ENCODE peak calls at places on chromosomes 3 and 15, in nine cellular contexts. L, V, P, F, U, D, S, W and R are unnamed samples.
A peak's percentile ranks its signal among the peaks of the same experiment; 100 is the strongest.

GRCh38 chr3:197801801-197802504 is 10.9 kb downstream of the LRCH3 start:
- DNase-seq in F (peak; percentile 21), U (no peak), W (no peak), S (no peak), V (peak; percentile 38), D (peak; percentile 31), L (peak; percentile 48), P (no peak), R (no peak)

GRCh38 chr3:42735609-42736008 is 33.0 kb upstream of the HHATL start:
- DNase-seq in W (no peak), L (no peak), S (no peak), U (no peak), D (no peak), F (no peak), V (no peak), P (no peak), R (no peak)

GRCh38 chr15:41666353-41666920 is 6.2 kb downstream of the MGA start:
- DNase-seq in D (no peak), U (no peak), L (peak; percentile 50), W (no peak), P (no peak), F (peak; percentile 15), V (peak; percentile 49), S (no peak), R (no peak)

GRCh38 chr15:33915571-33916407 is 52.5 kb upstream of the CHRM5 start:
- DNase-seq in P (no peak), W (no peak), U (no peak), L (no peak), F (no peak), S (no peak), V (no peak), D (no peak), R (no peak)

GRCh38 chr15:92273286-92273685 is 120.4 kb upstream of the ST8SIA2 start:
- DNase-seq in W (no peak), D (no peak), P (no peak), V (no peak), L (no peak), U (no peak), S (no peak), F (no peak), R (no peak)

GRCh38 chr3:23991236-23992050 is 46.4 kb downstream of the NR1D2 start:
- DNase-seq in S (no peak), L (peak; percentile 79), W (no peak), V (peak; percentile 31), U (no peak), F (no peak), P (no peak), D (no peak), R (no peak)

GRCh38 chr15:73956276-73957086 is 30.2 kb downstream of the LOXL1 start:
- DNase-seq in D (no peak), W (no peak), U (no peak), V (peak; percentile 100), S (peak; percentile 63), F (peak; percentile 91), P (no peak), L (peak; percentile 87), R (no peak)

GRCh38 chr3:18641916-18642315 is 216.8 kb upstream of the SATB1 start:
- DNase-seq in P (no peak), V (no peak), S (no peak), L (no peak), U (no peak), D (no peak), F (no peak), W (no peak), R (no peak)

GRCh38 chr3:107753494-107753893 is 230.7 kb downstream of the BBX start:
- DNase-seq in F (peak; percentile 54), S (no peak), V (peak; percentile 74), W (peak; percentile 16), U (peak; percentile 50), P (no peak), L (peak; percentile 61), D (peak; percentile 36), R (no peak)

GRCh38 chr15:45795487-45796069 is 160.7 kb downstream of the SQOR start:
- DNase-seq in U (no peak), D (peak; percentile 6), F (peak; percentile 57), S (no peak), L (peak; percentile 86), W (no peak), V (peak; percentile 38), P (no peak), R (no peak)